ENCODE peak calls at places on chromosomes 13 and 19, in six cellular contexts. A is endothelial cell of umbilical vein, J is hepatocyte, N is GM23338, O is GM23248, F is PC-9. M is an unnamed sample. For H4K20me1, the result is how much of the 10 kb centered on the place peaks cover.

GRCh38 chr19:11446652-11447301 is 11.3 kb downstream of the PRKCSH start:
- DNase-seq in N (peak), O (peak), F (no peak), J (peak), A (peak), M (peak)

GRCh38 chr19:23002690-23003422 is at the start of gene ZNF728:
- DNase-seq in J (no peak), N (no peak), A (no peak), F (no peak), O (no peak), M (no peak)

GRCh38 chr19:53824134-53824611 is at the start of gene NLRP12:
- DNase-seq in N (no peak), O (no peak), F (no peak), J (no peak), A (no peak), M (no peak)

GRCh38 chr13:100148422-100148821 is 59.5 kb downstream of the PCCA start:
- DNase-seq in J (no peak), A (no peak), N (peak), F (no peak), O (no peak), M (no peak)

GRCh38 chr19:9791552-9792181 is 23.1 kb upstream of the ZNF846 start:
- DNase-seq in F (peak), J (peak), A (peak), O (peak), N (peak), M (peak)

GRCh38 chr19:9075064-9075964 is 11.5 kb upstream of the OR1M1 start:
- DNase-seq in O (peak), J (peak), F (peak), A (peak), N (peak), M (no peak)

GRCh38 chr13:94825507-94825906 is 113.2 kb upstream of the SOX21 start:
- DNase-seq in A (no peak), F (no peak), N (peak), O (no peak), J (peak), M (no peak)

GRCh38 chr19:23440791-23441190 is 45.5 kb upstream of the ZNF91 start:
- DNase-seq in A (no peak), O (peak), F (no peak), N (peak), J (no peak), M (peak)

GRCh38 chr13:32669030-32669646 is 82.9 kb downstream of the PDS5B start:
- DNase-seq in F (peak), N (peak), O (peak), A (peak), J (peak), M (peak)

GRCh38 chr13:64767054-64767453 is 2463.1 kb downstream of the PCDH9 start:
- DNase-seq in F (no peak), O (no peak), A (no peak), J (no peak), N (no peak), M (no peak)

GRCh38 chr19:11410682-11411081 is 8.4 kb downstream of the RGL3 start:
- DNase-seq in F (peak), J (no peak), A (no peak), N (no peak), O (peak), M (no peak)

GRCh38 chr19:40240332-40240731 is 13.8 kb upstream of the CCNP start:
- DNase-seq in F (no peak), A (no peak), N (no peak), J (no peak), O (no peak), M (no peak)

GRCh38 chr19:31340059-31341025 is 8.9 kb downstream of the TSHZ3 start:
- DNase-seq in N (peak), J (peak), A (no peak), F (no peak), O (peak), M (peak)

GRCh38 chr19:2552859-2553258 is 76.9 kb downstream of the GADD45B start:
- DNase-seq in J (no peak), F (no peak), N (no peak), O (peak), A (peak), M (peak)

GRCh38 chr13:100588350-100589177 is at the start of gene GGACT:
- DNase-seq in A (peak), O (peak), F (peak), J (peak), N (peak), M (peak)

GRCh38 chr19:31253816-31254551 is 95.3 kb downstream of the TSHZ3 start:
- DNase-seq in O (no peak), J (peak), F (no peak), N (no peak), A (no peak), M (no peak)

GRCh38 chr19:6219147-6219525 is 60.6 kb downstream of the MLLT1 start:
- DNase-seq in J (no peak), O (no peak), F (no peak), N (no peak), A (peak), M (no peak)

GRCh38 chr19:6221220-6221877 is 58.4 kb downstream of the MLLT1 start:
- DNase-seq in A (no peak), F (no peak), N (no peak), J (no peak), O (no peak), M (no peak)

GRCh38 chr19:6218497-6219146 is 61.2 kb downstream of the MLLT1 start:
- DNase-seq in A (peak), J (peak), F (peak), O (peak), N (peak), M (peak)

GRCh38 chr19:6220385-6221191 is 59.2 kb downstream of the MLLT1 start:
- DNase-seq in J (no peak), N (no peak), F (no peak), O (peak), A (no peak), M (no peak)

DNA sequence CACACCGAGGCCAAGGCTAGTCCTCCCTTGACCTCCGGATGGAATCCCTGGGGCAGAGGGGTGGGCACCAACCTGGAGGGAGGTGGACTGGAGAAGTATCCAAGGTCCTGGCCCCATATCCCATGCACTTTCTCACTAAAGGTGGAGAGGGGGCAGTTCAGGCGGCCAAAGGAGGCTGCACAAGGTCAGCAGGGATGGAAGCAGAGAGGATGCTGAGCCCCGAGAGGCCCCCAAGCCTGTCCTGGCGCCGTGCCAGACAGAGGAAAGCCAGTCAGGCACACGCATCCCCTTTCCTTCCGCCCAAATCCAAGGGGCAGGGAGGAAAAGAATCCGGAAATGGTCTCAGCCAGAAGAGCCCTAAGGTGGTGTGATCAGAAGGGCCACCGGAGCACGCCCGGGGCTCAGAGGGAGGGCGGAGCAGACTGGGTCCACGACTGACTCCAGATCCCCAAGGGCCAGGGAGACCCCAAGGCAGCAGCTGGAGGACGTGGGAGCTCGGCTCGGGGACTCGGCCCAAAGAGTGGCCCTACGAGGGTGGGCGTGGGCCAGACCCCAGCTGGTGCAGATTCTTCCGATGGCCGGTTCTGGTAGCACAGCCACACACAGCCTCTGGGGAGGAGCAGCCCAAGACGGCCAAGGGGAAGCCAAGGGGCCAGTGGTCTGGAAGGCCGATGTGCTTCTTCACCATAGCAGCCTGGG is 60.0 kb downstream of the MLLT1 start:
- DNase-seq in J (no peak), F (no peak), N (no peak), O (peak), A (peak), M (no peak)
- H2AFZ ChIP-seq in J (no peak), F (no peak), N (no peak), O (no peak), A (no peak), M (no peak)

GRCh38 chr19:19159534-19159933 is 10.5 kb downstream of the MEF2B start:
- DNase-seq in O (no peak), F (no peak), A (no peak), J (no peak), N (no peak), M (no peak)

GRCh38 chr19:19160489-19161035 is 9.5 kb downstream of the MEF2B start:
- DNase-seq in F (no peak), A (no peak), J (no peak), O (no peak), N (peak), M (peak)

GRCh38 chr19:19157808-19158207 is 12.3 kb downstream of the MEF2B start:
- DNase-seq in N (no peak), J (no peak), O (no peak), A (no peak), F (no peak), M (peak)

GRCh38 chr19:19165396-19165795 is 4.7 kb downstream of the MEF2B start:
- DNase-seq in J (no peak), O (no peak), F (no peak), N (no peak), A (no peak), M (no peak)

DNA sequence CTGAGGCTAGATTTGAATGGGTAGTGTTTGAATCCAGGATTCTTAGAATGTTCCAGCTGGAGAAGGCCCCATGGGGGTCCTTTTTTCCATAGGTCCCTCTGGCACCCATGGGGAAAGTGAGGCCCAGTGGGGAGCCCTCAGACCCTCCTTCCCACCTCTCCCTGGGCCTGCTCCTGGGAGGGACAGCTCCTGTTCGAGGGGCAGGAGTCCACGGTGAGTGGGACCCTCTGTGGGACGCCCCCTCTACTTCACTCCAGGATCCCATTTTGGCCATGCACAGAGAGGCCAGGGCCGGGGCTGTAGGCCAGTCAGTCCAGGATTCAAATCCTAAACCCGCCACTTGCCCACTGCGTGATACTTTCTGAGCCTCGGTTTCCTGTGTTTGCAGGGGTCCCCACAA is 7.6 kb downstream of the MEF2B start:
- DNase-seq in F (no peak), O (no peak), J (no peak), N (no peak), A (no peak), M (no peak)
- H4K20me1 ChIP-seq in F (under half), O (under half), J (under half), N (under half), A (under half), M (under half)

GRCh38 chr19:6099633-6100032 is 10.7 kb downstream of the RFX2 start:
- DNase-seq in O (no peak), J (no peak), N (no peak), F (no peak), A (no peak), M (no peak)
- H2AFZ ChIP-seq in O (no peak), J (no peak), N (no peak), F (no peak), A (no peak), M (no peak)

GRCh38 chr13:28478127-28478526 is 16.8 kb downstream of the FLT1 start:
- DNase-seq in A (no peak), F (no peak), J (no peak), O (peak), N (no peak), M (no peak)

GRCh38 chr13:28477709-28477973 is 17.3 kb downstream of the FLT1 start:
- DNase-seq in F (no peak), J (no peak), A (no peak), O (no peak), N (no peak), M (no peak)

GRCh38 chr13:28475916-28476725 is 18.8 kb downstream of the FLT1 start:
- DNase-seq in F (peak), J (peak), O (peak), N (no peak), A (peak), M (no peak)

GRCh38 chr13:28479005-28479404 is 15.9 kb downstream of the FLT1 start:
- DNase-seq in N (no peak), O (no peak), F (no peak), J (no peak), A (peak), M (no peak)

DNA sequence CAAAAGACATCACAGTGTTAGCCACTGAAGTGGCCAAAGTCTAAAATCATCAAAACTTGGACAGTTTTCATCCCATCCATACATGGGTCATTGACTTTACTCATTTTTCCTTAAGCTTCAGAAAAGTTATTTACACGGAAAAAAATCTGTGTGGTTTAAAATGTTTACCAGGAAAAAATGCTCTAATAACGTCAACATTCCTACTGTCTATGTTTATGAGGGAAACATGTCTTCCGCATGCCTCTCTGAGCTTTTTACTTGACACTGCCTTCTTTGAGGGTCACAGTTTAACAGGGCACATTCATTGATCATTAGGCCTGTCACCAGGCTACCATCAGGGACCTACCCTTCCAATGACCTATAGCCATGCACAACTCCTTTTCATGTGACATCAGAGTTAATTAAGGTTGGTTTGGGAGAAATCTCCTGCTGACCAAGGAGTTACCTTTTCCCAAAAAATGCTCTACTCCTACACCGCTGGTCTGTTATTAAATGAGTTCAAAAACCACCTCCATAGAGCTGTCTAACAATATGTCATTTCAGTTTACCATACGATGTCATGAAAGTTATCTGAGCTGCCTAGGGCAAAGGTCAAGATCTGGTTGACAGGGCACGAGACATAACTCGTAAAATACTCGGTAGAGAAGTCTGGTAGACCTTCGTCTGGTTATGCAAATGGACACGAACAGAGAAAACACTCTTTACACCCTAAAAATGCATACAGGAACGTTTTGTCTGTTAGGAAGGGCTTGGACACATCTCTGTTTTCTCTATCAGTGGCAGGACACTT is 17.8 kb downstream of the FLT1 start:
- DNase-seq in O (no peak), F (no peak), N (no peak), A (no peak), J (no peak), M (no peak)
- H4K20me1 ChIP-seq in O (under half), F (under half), N (under half), A (under half), J (under half), M (under half)

GRCh38 chr13:110706570-110707378 is 858 bp upstream of the CARS2 start:
- DNase-seq in O (no peak), A (no peak), J (no peak), N (no peak), F (no peak), M (no peak)
- H2AFZ ChIP-seq in O (peak), A (peak), J (no peak), N (no peak), F (peak), M (peak)

GRCh38 chr19:41323430-41324125 is 13.6 kb downstream of the CCDC97 start:
- DNase-seq in N (peak), A (peak), F (no peak), J (peak), O (peak), M (no peak)

GRCh38 chr19:41324231-41324702 is 14.3 kb downstream of the CCDC97 start:
- DNase-seq in F (no peak), O (peak), A (no peak), N (no peak), J (no peak), M (no peak)

GRCh38 chr19:41322451-41322850 is 12.5 kb downstream of the CCDC97 start:
- DNase-seq in O (no peak), J (no peak), A (no peak), N (no peak), F (no peak), M (no peak)

GRCh38 chr19:41321600-41322270 is 11.8 kb downstream of the CCDC97 start:
- DNase-seq in N (peak), F (no peak), J (peak), O (peak), A (peak), M (peak)

DNA sequence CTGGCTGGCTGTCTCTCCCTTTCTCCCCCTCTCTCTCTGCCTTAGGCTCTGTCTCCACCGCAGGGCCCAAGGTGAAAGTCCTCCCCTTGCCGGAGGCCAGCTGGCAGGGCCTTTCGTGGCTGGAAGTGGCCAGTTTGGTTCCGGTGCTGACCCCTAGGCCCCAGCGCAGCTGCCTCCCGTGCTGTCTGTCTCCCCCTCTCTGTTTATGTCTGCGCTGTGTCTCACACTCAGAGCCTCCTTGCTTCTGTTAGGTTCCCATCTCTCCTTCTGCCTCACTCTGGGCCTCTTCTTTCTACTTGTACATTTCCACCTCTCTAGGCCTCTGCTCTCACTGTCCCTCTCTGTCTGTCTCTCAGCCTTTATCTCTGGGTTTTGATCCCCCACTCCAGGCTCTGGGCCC is 13.1 kb downstream of the CCDC97 start:
- DNase-seq in O (peak), N (no peak), J (peak), A (peak), F (no peak), M (no peak)
- H4K20me1 ChIP-seq in O (under half), N (under half), J (under half), A (under half), F (under half), M (under half)

GRCh38 chr13:50864492-50864891 is 21.0 kb upstream of the DLEU7 start:
- DNase-seq in J (no peak), O (no peak), F (no peak), N (no peak), A (no peak), M (peak)

GRCh38 chr13:50867641-50867952 is 24.1 kb upstream of the DLEU7 start:
- DNase-seq in F (no peak), A (no peak), J (no peak), N (no peak), O (no peak), M (no peak)

GRCh38 chr13:50871405-50871804 is 27.9 kb upstream of the DLEU7 start:
- DNase-seq in A (no peak), J (no peak), F (no peak), O (no peak), N (no peak), M (no peak)

DNA sequence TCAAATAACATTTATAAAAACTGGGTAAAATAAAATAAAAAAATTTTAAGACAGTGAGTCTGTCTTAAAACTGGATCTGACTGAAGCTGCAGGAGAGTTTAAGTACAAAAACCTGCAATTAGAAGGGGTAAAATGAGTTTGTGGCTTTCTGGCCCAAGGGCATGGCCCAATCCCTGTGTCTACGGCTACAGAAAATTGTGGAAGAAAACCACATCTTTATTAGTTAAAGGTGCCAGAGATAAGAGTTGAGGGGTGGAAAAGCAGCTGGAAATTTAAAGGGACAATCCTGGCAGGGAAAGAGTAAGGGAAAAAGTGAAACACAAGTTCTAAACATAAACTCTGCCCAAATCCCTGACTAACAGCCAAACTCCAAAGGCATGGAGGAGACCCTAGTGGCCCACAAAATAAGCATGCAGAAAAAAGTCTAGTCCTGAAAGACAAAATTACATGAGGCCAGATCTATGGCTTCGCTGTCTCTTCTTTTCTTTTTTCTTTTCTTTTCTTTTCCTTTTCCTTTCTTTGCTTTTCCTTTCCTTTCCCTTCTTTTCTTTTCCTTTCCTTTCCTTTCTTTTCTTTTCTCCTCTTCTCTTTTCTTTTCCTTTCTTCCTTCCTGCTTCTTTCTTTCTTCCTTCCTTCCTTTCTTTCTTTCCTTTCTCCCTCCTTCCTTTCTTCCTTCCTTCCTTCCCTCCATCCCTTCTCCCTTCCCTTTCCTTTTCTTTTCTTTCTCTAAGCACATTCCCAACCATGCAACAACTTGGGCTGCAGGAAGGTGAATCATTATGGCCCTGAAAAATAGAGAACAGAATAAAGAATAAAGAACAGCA is 23.5 kb upstream of the DLEU7 start:
- DNase-seq in A (no peak), N (no peak), O (no peak), F (no peak), J (no peak), M (no peak)
- H2AFZ ChIP-seq in A (no peak), N (peak), O (no peak), F (no peak), J (no peak), M (peak)

DNA sequence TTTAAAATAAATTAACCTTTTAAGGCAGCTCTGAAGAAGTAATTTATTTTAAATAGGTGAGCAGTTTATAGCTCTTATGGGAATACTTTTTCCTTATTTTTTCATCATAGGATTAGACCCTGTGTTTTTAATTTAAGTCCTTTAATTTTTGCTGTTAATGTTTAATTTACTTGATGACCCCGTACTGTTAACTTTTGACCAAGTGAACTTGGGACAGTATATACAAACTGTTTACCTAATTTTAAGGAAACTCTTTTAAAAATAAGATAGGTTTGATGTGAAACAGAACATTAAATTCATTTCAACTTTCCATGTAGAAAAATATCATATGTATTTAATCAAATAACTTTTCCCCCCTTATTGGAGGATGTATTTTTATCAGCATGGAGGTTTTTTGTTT is 74.4 kb downstream of the KCNRG start:
- DNase-seq in N (no peak), J (no peak), A (no peak), F (no peak), O (no peak), M (no peak)
- H4K20me1 ChIP-seq in N (under half), J (under half), A (under half), F (under half), O (under half), M (under half)

M was measured in OCI-LY7.